ENCODE peak calls at places on chromosomes 4 and X, in five cellular contexts. S is K562, U is fibroblast of lung, M is neuronal stem cell, W is adipocyte. V is an unnamed sample. For H3K36me3, the result is how much of the 10 kb centered on the place peaks cover.

GRCh38 chr4:99462875-99463464 is 27.8 kb upstream of the ADH7 start:
- DNase-seq in U (peak), W (peak), M (peak), S (peak), V (peak)

GRCh38 chr4:8274772-8275241 is 5.3 kb downstream of the HTRA3 start:
- DNase-seq in U (peak), M (peak), W (peak), S (no peak), V (peak)

GRCh38 chrX:32153586-32153985 is 1057.8 kb downstream of the DMD start:
- DNase-seq in W (no peak), M (no peak), S (no peak), U (no peak), V (no peak)

GRCh38 chr4:41258783-41259182 is 2.1 kb downstream of the UCHL1 start:
- DNase-seq in U (peak), S (no peak), W (peak), M (no peak), V (peak)

GRCh38 chrX:112784692-112785091 is 55.9 kb downstream of the AMOT start:
- DNase-seq in U (no peak), W (no peak), M (no peak), S (no peak), V (no peak)

GRCh38 chr4:3722446-3723231 is 43.5 kb upstream of the ADRA2C start:
- DNase-seq in U (no peak), W (no peak), M (no peak), S (no peak), V (no peak)

GRCh38 chrX:120453985-120454384 is 15.1 kb downstream of the LAMP2 start:
- DNase-seq in W (no peak), S (no peak), U (peak), M (no peak), V (no peak)

GRCh38 chr4:61200195-61200990 is at the start of gene ADGRL3:
- DNase-seq in M (peak), U (peak), S (no peak), W (peak), V (peak)

GRCh38 chr4:94545296-94545695 is 93.6 kb downstream of the PDLIM5 start:
- DNase-seq in W (peak), M (no peak), S (no peak), U (peak), V (no peak)

GRCh38 chr4:39427477-39428119 is 20.9 kb downstream of the KLB start:
- DNase-seq in U (no peak), S (no peak), W (no peak), M (no peak), V (no peak)

GRCh38 chr4:126899382-126899801 is 733.4 kb upstream of the INTU start:
- DNase-seq in U (peak), W (peak), S (no peak), M (no peak), V (no peak)

GRCh38 chr4:54487491-54487890 is 170.3 kb upstream of the KIT start:
- DNase-seq in W (no peak), M (no peak), U (peak), S (no peak), V (no peak)

GRCh38 chr4:40662962-40663604 is 33.4 kb upstream of the RBM47 start:
- DNase-seq in W (peak), M (no peak), U (peak), S (no peak), V (no peak)

GRCh38 chrX:20487227-20487626 is 220.5 kb upstream of the RPS6KA3 start:
- DNase-seq in M (no peak), S (no peak), W (peak), U (peak), V (no peak)

GRCh38 chr4:6177587-6178197 is 22.7 kb downstream of the JAKMIP1 start:
- DNase-seq in S (peak), W (no peak), M (no peak), U (no peak), V (no peak)

GRCh38 chr4:141636771-141637460 is 533 bp downstream of the IL15 start:
- DNase-seq in U (peak), M (peak), S (no peak), W (peak), V (peak)

GRCh38 chr4:105248613-105249012 is 101.9 kb downstream of the TET2 start:
- DNase-seq in M (no peak), S (no peak), W (no peak), U (no peak), V (no peak)

GRCh38 chr4:150394046-150394445 is 187.9 kb upstream of the MAB21L2 start:
- DNase-seq in W (no peak), U (no peak), S (no peak), M (no peak), V (no peak)

GRCh38 chrX:72347366-72347765 is 41.7 kb upstream of the CITED1 start:
- DNase-seq in S (no peak), M (no peak), U (no peak), W (no peak), V (no peak)

GRCh38 chrX:74940414-74940813 is 15.2 kb upstream of the NEXMIF start:
- DNase-seq in W (no peak), M (no peak), S (no peak), U (no peak), V (no peak)

GRCh38 chr4:89803915-89804314 is 33.0 kb downstream of the SNCA start:
- DNase-seq in W (no peak), U (no peak), M (no peak), S (no peak), V (no peak)

GRCh38 chrX:68919707-68920106 is 90.9 kb downstream of the EFNB1 start:
- DNase-seq in S (no peak), W (no peak), M (no peak), U (no peak), V (no peak)

GRCh38 chrX:6021316-6022091 is 207.2 kb downstream of the NLGN4X start:
- DNase-seq in S (no peak), W (peak), M (peak), U (peak), V (peak)

GRCh38 chr4:997375-998071 is 4.3 kb upstream of the SLC26A1 start:
- DNase-seq in U (no peak), W (peak), S (peak), M (no peak), V (peak)

GRCh38 chrX:119745283-119745848 is 13.0 kb upstream of the SOWAHD start:
- DNase-seq in S (no peak), M (no peak), U (no peak), W (no peak), V (no peak)

GRCh38 chr4:53962516-53963225 is 101.7 kb downstream of the CHIC2 start:
- DNase-seq in U (peak), W (peak), S (no peak), M (peak), V (peak)

GRCh38 chr4:109967798-109968520 is 55.3 kb downstream of the EGF start:
- DNase-seq in M (no peak), W (peak), S (no peak), U (peak), V (no peak)

GRCh38 chrX:39149761-39150160 is 348.5 kb downstream of the MID1IP1 start:
- DNase-seq in U (peak), M (peak), S (peak), W (peak), V (peak)

GRCh38 chr4:109127866-109128265 is 174.6 kb downstream of the COL25A1 start:
- DNase-seq in M (no peak), W (no peak), S (no peak), U (no peak), V (no peak)

GRCh38 chrX:53332204-53332603 is 50.8 kb upstream of the IQSEC2 start:
- DNase-seq in U (no peak), W (no peak), S (no peak), M (no peak), V (no peak)

GRCh38 chrX:6292599-6292998 is 63.9 kb upstream of the NLGN4X start:
- DNase-seq in U (no peak), W (no peak), S (no peak), M (no peak), V (peak)

GRCh38 chr4:87575408-87575807 is 32.9 kb upstream of the DSPP start:
- DNase-seq in U (no peak), S (no peak), W (peak), M (no peak), V (no peak)

GRCh38 chr4:158172558-158173258 is at the start of gene GASK1B:
- DNase-seq in S (peak), W (peak), U (peak), M (peak), V (peak)

GRCh38 chr4:47213971-47214370 is 182.6 kb downstream of the GABRB1 start:
- DNase-seq in U (peak), W (peak), S (no peak), M (no peak), V (no peak)

GRCh38 chrX:24790166-24790565 is 96.4 kb downstream of the POLA1 start:
- DNase-seq in S (no peak), M (no peak), W (no peak), U (no peak), V (no peak)

GRCh38 chrX:148784137-148784536 is 283.7 kb downstream of the AFF2 start:
- DNase-seq in W (no peak), U (no peak), M (no peak), S (no peak), V (peak)
- H3K36me3 ChIP-seq in W (under half), U (under half), M (under half), S (under half), V (under half)

DNA sequence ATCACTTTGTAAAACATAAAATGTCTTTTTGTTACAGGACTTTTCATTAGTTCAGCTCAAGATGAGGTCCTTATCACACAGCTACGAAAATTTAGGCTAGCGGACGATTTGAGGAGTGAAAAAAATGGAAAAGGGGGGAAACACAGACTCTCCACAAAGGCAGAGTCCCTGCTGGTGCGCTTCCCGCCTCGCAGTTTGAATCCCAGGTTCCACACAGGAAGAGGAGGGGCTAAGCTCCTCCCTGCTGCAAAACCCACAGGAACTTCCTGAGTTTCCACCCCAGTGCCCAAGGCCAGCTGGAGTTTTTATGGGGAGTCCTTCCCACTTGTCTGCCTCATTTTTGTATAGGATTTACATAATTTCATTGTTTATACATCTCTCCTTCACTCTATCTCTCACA is 11.2 kb downstream of the ADAM29 start:
- DNase-seq in W (no peak), U (no peak), M (no peak), S (no peak), V (no peak)
- H3K9ac ChIP-seq in W (no peak), U (no peak), M (no peak), S (no peak), V (no peak)

DNA sequence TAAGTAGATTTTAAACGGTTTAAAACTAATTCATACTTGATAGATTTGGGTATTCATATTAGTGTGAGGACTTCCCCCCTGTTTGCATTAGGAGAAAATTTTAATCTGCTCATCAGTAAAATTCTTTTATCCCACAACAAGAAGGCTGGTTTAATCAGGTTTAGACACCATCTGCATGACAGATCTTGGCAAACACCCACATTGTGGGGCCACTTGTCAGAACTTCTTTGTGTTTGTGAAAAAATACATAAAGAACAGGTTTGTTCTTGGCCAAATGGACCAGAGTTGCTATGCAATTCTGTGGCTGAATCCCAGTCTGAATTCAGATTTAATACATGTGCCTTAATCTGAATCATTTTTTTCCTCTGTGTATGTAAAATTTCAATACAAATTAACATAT is 121.1 kb downstream of the REPS2 start:
- DNase-seq in S (no peak), W (no peak), U (no peak), M (no peak), V (no peak)
- H3K36me3 ChIP-seq in S (under half), W (under half), U (under half), M (under half), V (under half)

DNA sequence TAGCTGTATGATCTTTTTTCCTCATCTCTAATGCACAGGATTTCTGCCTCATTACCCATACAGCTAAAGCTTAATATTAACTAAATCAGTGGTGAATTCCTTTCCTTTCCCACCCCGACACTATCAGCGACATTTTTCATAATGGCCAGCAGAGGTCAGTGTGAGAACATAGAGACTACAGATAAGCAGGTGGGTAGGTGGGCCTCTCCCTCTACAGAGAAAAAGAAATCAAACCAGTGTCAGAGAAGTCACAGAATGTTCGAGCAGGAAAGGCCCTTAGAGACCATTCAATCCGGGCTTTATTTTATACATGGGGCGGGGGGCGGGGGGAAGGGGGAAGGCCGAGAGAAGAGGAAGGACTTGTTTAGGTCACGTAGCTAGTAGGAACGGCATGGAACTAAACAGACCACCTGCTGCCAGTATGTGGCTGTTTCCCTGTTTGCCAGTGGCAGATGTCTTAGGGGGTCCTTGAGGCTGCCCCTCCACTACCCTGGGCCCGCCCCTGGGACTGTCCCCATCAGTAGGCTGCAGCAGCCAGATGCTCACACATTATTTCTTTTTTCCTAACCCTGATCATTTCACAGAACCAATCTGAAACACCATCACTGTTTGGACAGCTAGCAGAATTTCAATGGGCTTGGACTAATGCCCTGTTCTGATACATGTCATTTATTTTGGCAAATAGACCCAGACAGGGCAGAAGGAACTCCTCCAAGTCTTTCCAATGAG is 133.3 kb downstream of the ATG4A start:
- DNase-seq in U (peak), W (peak), S (peak), M (peak), V (peak)
- H3K9ac ChIP-seq in U (no peak), W (peak), S (no peak), M (no peak), V (no peak)

DNA sequence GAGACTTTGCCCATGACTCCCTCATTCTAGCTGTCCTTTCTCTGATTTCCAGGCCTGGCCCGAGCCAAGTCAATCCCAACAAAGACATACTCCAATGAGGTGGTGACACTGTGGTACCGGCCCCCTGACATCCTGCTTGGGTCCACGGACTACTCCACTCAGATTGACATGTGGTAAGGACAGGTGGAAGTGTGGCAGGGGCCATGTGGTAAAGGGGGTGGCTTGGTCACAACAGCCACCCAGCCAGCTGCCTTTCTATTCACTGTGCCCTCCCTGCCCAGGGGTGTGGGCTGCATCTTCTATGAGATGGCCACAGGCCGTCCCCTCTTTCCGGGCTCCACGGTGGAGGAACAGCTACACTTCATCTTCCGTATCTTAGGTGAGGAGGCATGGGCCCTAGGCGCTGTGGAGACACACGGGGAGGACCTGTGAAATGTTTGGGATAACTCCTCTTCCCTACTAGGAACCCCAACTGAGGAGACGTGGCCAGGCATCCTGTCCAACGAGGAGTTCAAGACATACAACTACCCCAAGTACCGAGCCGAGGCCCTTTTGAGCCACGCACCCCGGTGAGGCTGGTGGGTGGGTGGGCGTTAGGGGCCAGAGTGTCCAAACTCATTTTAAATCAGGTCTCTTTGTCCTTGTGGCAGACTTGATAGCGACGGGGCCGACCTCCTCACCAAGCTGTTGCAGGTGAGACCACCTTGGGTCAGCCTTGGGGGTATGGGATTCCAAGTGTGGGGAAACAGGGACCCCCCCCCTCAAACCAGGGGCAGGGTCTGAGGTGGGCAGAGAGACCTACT is 6.1 kb upstream of the USP11 start:
- DNase-seq in M (no peak), S (no peak), W (no peak), U (no peak), V (no peak)
- H3K36me3 ChIP-seq in M (under half), S (half or more), W (half or more), U (under half), V (under half)

DNA sequence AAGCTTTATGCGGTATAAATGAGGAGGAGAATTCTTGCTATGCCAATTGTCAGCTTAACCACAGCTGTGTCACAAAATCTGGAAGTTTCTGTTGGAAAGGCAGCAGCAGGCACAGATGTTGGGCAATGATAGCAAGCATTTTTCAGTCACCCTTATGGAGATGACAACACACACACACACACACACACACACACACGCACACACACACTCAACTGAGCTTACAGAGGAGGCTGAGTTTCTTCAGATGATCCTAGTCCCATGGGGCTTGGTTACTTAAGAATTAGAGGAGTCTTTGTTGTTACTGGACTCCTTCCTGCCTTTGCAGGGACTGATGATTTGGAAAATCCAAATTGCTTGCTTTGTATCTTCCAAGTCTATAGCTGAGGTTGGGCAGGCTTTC is 740.0 kb upstream of the PITX2 start:
- DNase-seq in W (peak), M (no peak), S (no peak), U (peak), V (peak)
- H3K9ac ChIP-seq in W (no peak), M (peak), S (no peak), U (no peak), V (no peak)

V was measured in neural progenitor cell.